ENCODE peak calls at places on chromosomes 5 and 9, in nine cellular contexts. J is GM13976; O is NCI-H2171; R is OCI-LY7; D is effector memory CD4-positive, alpha-beta T cell; W is stimulated activated CD8-positive, alpha-beta memory T cell treated with anti-CD3 and anti-CD28 coated beads, Interleukin-4, amount 100 ng/mL, for 24 hours; L is ovary; P is activated T-helper 1 cell treated with anti-CD3 and anti-CD28 coated beads, Interleukin-12 subunit alpha, Interleukin-12 subunit beta, Interleukin-2, Interleukin-4 antibody, amounts not matched to agents 30 ng/mL and 10 ng/mL and 1 ng/mL, durations not matched to agents 14 hours and 24 hours and 36 hours; H is NCI-H1417. V is an unnamed sample.

GRCh38 chr9:37979844-37980243 is 75.9 kb upstream of the SLC25A51 start:
- DNase-seq in H (no peak), R (no peak), L (no peak), W (no peak), D (no peak), P (no peak), O (no peak), J (no peak), V (no peak)

GRCh38 chr9:130936285-130937117 is 2.5 kb downstream of the FIBCD1 start:
- DNase-seq in J (no peak), H (no peak), L (peak), O (peak), R (no peak), D (no peak), P (no peak), W (no peak), V (peak)

GRCh38 chr5:1386274-1386717 is 41.4 kb upstream of the CLPTM1L start:
- DNase-seq in O (peak), J (peak), D (peak), R (peak), P (peak), H (peak), L (peak), W (peak), V (peak)

GRCh38 chr9:131624636-131625241 is 79.4 kb downstream of the PRRT1B start:
- DNase-seq in L (no peak), D (no peak), R (no peak), J (no peak), P (no peak), W (no peak), O (peak), H (no peak), V (no peak)

GRCh38 chr9:12774861-12775367 is at the start of gene LURAP1L:
- DNase-seq in P (no peak), R (no peak), O (peak), D (no peak), J (peak), H (peak), W (no peak), L (peak), V (peak)

GRCh38 chr9:131815971-131816873 is 76.3 kb upstream of the RAPGEF1 start:
- DNase-seq in D (no peak), W (no peak), O (peak), R (no peak), J (no peak), P (no peak), H (no peak), L (no peak), V (no peak)

GRCh38 chr5:157558089-157558595 is 17.4 kb downstream of the ADAM19 start:
- DNase-seq in R (no peak), D (no peak), J (no peak), L (no peak), P (no peak), O (no peak), W (no peak), H (no peak), V (no peak)

GRCh38 chr5:1877434-1878049 is 5.2 kb downstream of the IRX4 start:
- DNase-seq in R (peak), D (no peak), W (no peak), O (no peak), J (no peak), H (no peak), P (no peak), L (no peak), V (no peak)

GRCh38 chr5:15304066-15304731 is 195.8 kb upstream of the FBXL7 start:
- DNase-seq in P (no peak), H (no peak), W (no peak), O (no peak), R (no peak), D (no peak), L (no peak), J (no peak), V (no peak)

V was measured in testis.